ENCODE peak calls at places on chromosome 7, in seven cellular contexts. K is colonic mucosa, G is IMR-90, S is GM12878, P is mesendoderm, H is PC-3, O is neuronal stem cell. J is an unnamed sample.

GRCh38 chr7:100759357-100760171 is 26.2 kb downstream of the ZAN start:
- DNase-seq in K (no peak), P (no peak), S (no peak), O (no peak), G (no peak), H (no peak), J (no peak)

GRCh38 chr7:13920053-13920697 is 69.3 kb downstream of the ETV1 start:
- DNase-seq in P (peak; percentile 40), S (no peak), O (peak; percentile 91), K (peak; percentile 36), H (peak; percentile 97), G (peak; percentile 100), J (no peak)

GRCh38 chr7:149686001-149686400 is 87.4 kb downstream of the ZNF467 start:
- DNase-seq in O (no peak), K (no peak), G (peak; percentile 62), S (no peak), H (no peak), P (no peak), J (no peak)

GRCh38 chr7:6106140-6106904 is 75.1 kb downstream of the ANKRD61 start:
- DNase-seq in S (no peak), K (peak; percentile 43), O (no peak), G (peak; percentile 38), H (peak; percentile 33), P (peak; percentile 52), J (no peak)

GRCh38 chr7:155931386-155932085 is 119.3 kb upstream of the SHH start:
- DNase-seq in G (no peak), K (no peak), P (no peak), S (no peak), O (no peak), H (no peak), J (peak; percentile 54)

GRCh38 chr7:8637322-8637721 is 203.9 kb downstream of the NXPH1 start:
- DNase-seq in H (no peak), K (no peak), P (no peak), S (no peak), G (no peak), O (no peak), J (no peak)

GRCh38 chr7:153087498-153087897 is 327.9 kb downstream of the ACTR3B start:
- DNase-seq in H (peak; percentile 26), K (no peak), O (no peak), S (no peak), P (no peak), G (no peak), J (no peak)

GRCh38 chr7:16914771-16915170 is 33.0 kb upstream of the AGR3 start:
- DNase-seq in G (no peak), O (no peak), P (no peak), H (peak; percentile 59), K (peak; percentile 70), S (no peak), J (no peak)

GRCh38 chr7:82609746-82610145 is 166.2 kb upstream of the CACNA2D1 start:
- DNase-seq in O (no peak), H (no peak), K (no peak), S (no peak), G (no peak), P (no peak), J (no peak)

GRCh38 chr7:27739301-27739913 is 555 bp upstream of the TAX1BP1 start:
- DNase-seq in K (peak; percentile 38), H (peak; percentile 14), G (peak; percentile 70), P (no peak), O (no peak), S (no peak), J (no peak)

GRCh38 chr7:2796358-2797352 is 47.5 kb downstream of the GNA12 start:
- DNase-seq in G (peak; percentile 94), P (no peak), K (peak; percentile 43), S (no peak), H (no peak), O (no peak), J (no peak)

GRCh38 chr7:31098606-31099360 is 46.7 kb downstream of the ADCYAP1R1 start:
- DNase-seq in P (no peak), S (no peak), O (no peak), K (no peak), G (no peak), H (no peak), J (no peak)

GRCh38 chr7:93119191-93119905 is 1.6 kb upstream of the SAMD9 start:
- DNase-seq in K (no peak), P (peak; percentile 59), G (peak; percentile 4), O (no peak), S (no peak), H (no peak), J (no peak)

GRCh38 chr7:66047426-66047825 is 28.2 kb upstream of the ASL start:
- DNase-seq in K (no peak), G (peak; percentile 95), P (no peak), S (no peak), H (peak; percentile 93), O (no peak), J (no peak)

GRCh38 chr7:157009778-157010587 is 480 bp downstream of the MNX1 start:
- DNase-seq in G (no peak), S (no peak), O (no peak), K (no peak), H (no peak), P (no peak), J (no peak)

GRCh38 chr7:155489862-155490696 is 32.1 kb downstream of the EN2 start:
- DNase-seq in O (no peak), H (no peak), K (peak; percentile 48), S (no peak), G (no peak), P (no peak), J (peak; percentile 81)

GRCh38 chr7:525740-526139 is 6.1 kb upstream of the PDGFA start:
- DNase-seq in K (no peak), S (no peak), P (no peak), H (peak; percentile 41), G (no peak), O (no peak), J (no peak)

GRCh38 chr7:97145068-97145467 is 27.6 kb downstream of the SDHAF3 start:
- DNase-seq in G (peak; percentile 52), H (peak; percentile 61), S (no peak), P (no peak), K (no peak), O (no peak), J (no peak)

DNA sequence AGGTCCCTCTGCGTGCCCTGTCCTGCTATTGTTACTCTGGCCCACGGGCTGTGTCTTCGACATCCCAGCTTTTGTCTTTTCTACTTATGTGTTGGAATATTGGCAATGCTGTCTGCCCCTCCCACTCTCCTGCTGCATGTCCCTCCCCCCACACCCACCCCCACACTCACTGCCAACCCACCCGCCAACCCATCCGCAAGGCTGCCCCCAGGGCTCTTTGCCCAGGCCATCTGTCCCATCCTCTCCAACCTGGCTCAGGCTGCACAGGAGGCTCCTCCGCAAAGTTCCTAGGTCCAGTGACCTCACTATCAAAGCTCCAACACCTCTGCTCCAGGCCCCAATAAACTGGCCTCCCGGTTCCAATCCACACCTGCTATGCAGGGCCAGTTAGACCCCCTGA is 167.1 kb upstream of the PRR15 start:
- DNase-seq in G (no peak), P (no peak), O (no peak), H (no peak), K (no peak), S (no peak), J (no peak)
- H3K9ac ChIP-seq in G (no peak overlapping the region), P (no peak overlapping the region), O (no peak overlapping the region), H (no peak overlapping the region), K (no peak overlapping the region), S (no peak overlapping the region), J (no peak overlapping the region)

DNA sequence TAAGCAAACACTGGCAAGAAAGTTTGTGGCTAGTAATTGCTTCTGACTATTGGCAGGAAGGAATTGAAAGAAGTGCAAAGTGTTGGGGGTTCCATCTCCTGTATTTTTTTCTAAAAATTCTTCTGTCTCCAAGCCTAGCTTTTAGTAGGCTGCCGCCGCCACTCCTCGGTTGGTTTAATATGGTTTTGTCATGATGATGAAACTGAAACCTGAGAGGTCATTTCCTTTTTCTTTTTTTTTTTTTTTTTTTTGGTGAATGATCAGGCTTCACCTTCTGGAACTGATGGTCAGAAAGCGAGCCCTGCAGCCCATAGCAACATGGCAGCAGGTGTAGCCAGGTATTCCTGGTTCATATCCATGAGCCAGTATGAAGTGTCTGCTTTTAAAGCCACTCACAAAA is 75.3 kb upstream of the AGBL3 start:
- DNase-seq in S (no peak), H (no peak), G (no peak), P (no peak), O (no peak), K (no peak), J (no peak)
- H3K4me3 ChIP-seq in S (no peak overlapping the region), H (no peak overlapping the region), G (no peak overlapping the region), P (no peak overlapping the region), O (no peak overlapping the region), K (no peak overlapping the region), J (peak overlapping the region; percentile 4)

GRCh38 chr7:48427671-48428070 is 256.4 kb downstream of the ABCA13 start:
- DNase-seq in S (no peak), O (no peak), K (no peak), H (peak; percentile 64), P (no peak), G (no peak), J (no peak)
- H3K27ac ChIP-seq in S (no peak overlapping the region), O (no peak overlapping the region), K (no peak overlapping the region), H (peak overlapping the region; percentile 92), P (no peak overlapping the region), G (no peak overlapping the region), J (no peak overlapping the region)

GRCh38 chr7:41693150-41693997 is 9.5 kb downstream of the INHBA start:
- DNase-seq in K (no peak), P (no peak), G (peak; percentile 64), H (no peak), S (no peak), O (no peak), J (no peak)

GRCh38 chr7:41698114-41698513 is 4.8 kb downstream of the INHBA start:
- DNase-seq in K (no peak), S (no peak), H (peak; percentile 63), G (peak; percentile 50), P (no peak), O (no peak), J (no peak)

GRCh38 chr7:41696323-41696916 is 6.5 kb downstream of the INHBA start:
- DNase-seq in P (peak; percentile 89), G (peak; percentile 88), K (peak; percentile 77), S (no peak), H (peak; percentile 88), O (peak; percentile 82), J (peak; percentile 85)

GRCh38 chr7:41694490-41694889 is 8.4 kb downstream of the INHBA start:
- DNase-seq in P (no peak), O (no peak), K (no peak), G (peak; percentile 22), H (no peak), S (no peak), J (no peak)

DNA sequence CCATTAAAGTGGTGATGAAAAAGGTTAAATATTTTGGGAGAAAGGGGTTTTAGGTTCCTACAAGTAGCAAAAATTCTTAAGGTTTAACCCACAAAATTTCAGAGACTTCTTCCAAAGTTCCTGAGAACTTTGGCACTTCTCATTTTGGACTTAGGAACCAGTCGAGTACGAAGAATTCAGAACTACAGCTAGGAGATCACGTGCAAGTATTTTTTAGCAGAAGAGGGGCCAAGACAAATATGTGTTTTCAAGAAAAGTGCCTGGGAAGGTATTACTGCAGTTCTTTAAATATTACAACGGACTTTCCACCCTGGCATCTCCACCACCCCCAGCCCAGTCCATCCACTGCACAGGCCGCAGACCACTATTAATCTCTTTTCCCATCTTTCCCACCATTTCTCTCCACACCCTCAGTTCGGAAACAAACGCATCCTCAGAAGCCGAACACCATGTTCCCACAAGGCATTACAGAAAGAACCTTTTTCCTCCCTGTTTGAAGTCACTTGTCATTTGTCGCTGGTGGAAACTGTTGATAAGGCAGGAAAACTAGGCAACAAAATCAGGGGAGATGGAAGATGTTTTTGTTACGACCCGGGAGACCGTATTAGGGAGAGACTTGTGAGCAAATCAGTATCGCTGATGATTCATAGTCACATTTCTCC is 7.1 kb downstream of the INHBA start:
- DNase-seq in K (no peak), P (no peak), G (peak; percentile 87), O (no peak), S (no peak), H (no peak), J (no peak)
- H3K9ac ChIP-seq in K (no peak overlapping the region), P (no peak overlapping the region), G (peak overlapping the region; percentile 75), O (no peak overlapping the region), S (no peak overlapping the region), H (peak overlapping the region; percentile 92), J (no peak overlapping the region)

GRCh38 chr7:141700291-141700847 is 1.6 kb downstream of the DENND11 start:
- DNase-seq in S (no peak), P (no peak), G (no peak), H (no peak), K (no peak), O (no peak), J (no peak)
- H3K4me3 ChIP-seq in S (peak overlapping the region; percentile 97), P (no peak overlapping the region), G (no peak overlapping the region), H (peak overlapping the region; percentile 67), K (peak overlapping the region; percentile 73), O (peak overlapping the region; percentile 60), J (peak overlapping the region; percentile 53)